ENCODE peak calls at places on chromosomes 7 and 10, in ten cellular contexts. J is upper lobe of right lung, N is lower lobe of right lung, O is AG04450, W is sigmoid colon, F is IMR-90, C is body of pancreas, T is choroid plexus epithelial cell, Q is HFFc6, M is chondrocyte. R is an unnamed sample.

GRCh38 chr10:17504547-17505245 is 50.3 kb upstream of the ST8SIA6 start:
- DNase-seq in J (no peak), N (no peak), O (peak; percentile 38), W (no peak), F (peak; percentile 84), C (no peak), T (peak; percentile 78), Q (peak; percentile 84), M (no peak), R (no peak)

GRCh38 chr7:235576-236395 is 43.4 kb downstream of the FAM20C start:
- DNase-seq in J (peak; percentile 76), N (peak; percentile 67), O (no peak), W (peak; percentile 87), F (no peak), C (peak; percentile 87), T (no peak), Q (no peak), M (no peak), R (no peak)

GRCh38 chr10:88442681-88443080 is 140.4 kb downstream of the RNLS start:
- DNase-seq in J (no peak), N (no peak), O (no peak), W (no peak), F (no peak), C (no peak), T (no peak), Q (no peak), M (no peak), R (no peak)

GRCh38 chr7:39228946-39229345 is 251.2 kb downstream of the POU6F2 start:
- DNase-seq in J (no peak), N (no peak), O (no peak), W (no peak), F (peak; percentile 0), C (no peak), T (no peak), Q (peak; percentile 67), M (no peak), R (no peak)

GRCh38 chr10:74917481-74918077 is 91.2 kb downstream of the KAT6B start:
- DNase-seq in J (no peak), N (no peak), O (no peak), W (no peak), F (peak; percentile 83), C (no peak), T (peak; percentile 66), Q (peak; percentile 68), M (no peak), R (no peak)

GRCh38 chr7:43482679-43483252 is 100.1 kb upstream of the STK17A start:
- DNase-seq in J (no peak), N (no peak), O (no peak), W (no peak), F (no peak), C (no peak), T (no peak), Q (no peak), M (no peak), R (no peak)

GRCh38 chr10:77737608-77738007 is 100.0 kb upstream of the KCNMA1 start:
- DNase-seq in J (no peak), N (no peak), O (peak; percentile 62), W (no peak), F (peak; percentile 94), C (no peak), T (peak; percentile 93), Q (peak; percentile 86), M (no peak), R (peak; percentile 94)

GRCh38 chr10:35251373-35252100 is 84.8 kb upstream of the CCNY start:
- DNase-seq in J (no peak), N (no peak), O (no peak), W (no peak), F (no peak), C (no peak), T (no peak), Q (no peak), M (no peak), R (no peak)

GRCh38 chr10:29386347-29386999 is 97.6 kb downstream of the LYZL1 start:
- DNase-seq in J (no peak), N (no peak), O (no peak), W (no peak), F (peak; percentile 33), C (no peak), T (peak; percentile 59), Q (peak; percentile 9), M (no peak), R (peak; percentile 43)

GRCh38 chr7:119996634-119997033 is 276.3 kb upstream of the KCND2 start:
- DNase-seq in J (no peak), N (no peak), O (peak; percentile 11), W (no peak), F (peak; percentile 58), C (no peak), T (peak; percentile 2), Q (no peak), M (no peak), R (no peak)

GRCh38 chr7:76020031-76020714 is 25.8 kb upstream of the TMEM120A start:
- DNase-seq in J (peak; percentile 82), N (peak; percentile 82), O (peak; percentile 8), W (peak; percentile 82), F (peak; percentile 54), C (peak; percentile 75), T (peak; percentile 71), Q (peak; percentile 32), M (peak; percentile 21), R (peak; percentile 71)

DNA sequence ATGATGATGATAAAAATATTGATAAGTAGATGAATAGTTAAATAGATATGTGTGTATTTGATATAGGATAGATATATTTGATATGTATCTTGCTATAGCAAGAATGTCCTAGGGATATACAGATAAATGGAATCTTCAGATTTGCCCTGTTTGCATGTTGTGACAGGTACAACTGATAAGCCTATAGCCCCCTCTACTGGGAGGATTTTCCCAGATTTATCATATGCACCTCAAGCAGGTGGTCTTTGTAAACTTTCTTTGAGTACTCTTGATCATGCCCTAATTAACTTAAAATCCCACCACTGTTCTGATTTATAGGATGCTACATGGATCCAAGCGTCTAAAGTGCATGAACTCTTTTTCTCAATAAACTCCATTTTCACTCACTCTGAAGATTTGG is 1050.7 kb downstream of the SORCS3 start:
- DNase-seq in J (no peak), N (no peak), O (no peak), W (no peak), F (no peak), C (no peak), T (peak; percentile 0), Q (no peak), M (no peak), R (no peak)
- TF ChIP-seq CTCF in J (no peak), N (no peak), O (no peak), W (no peak), F (peak; percentile 22), C (peak; percentile 43), T (no peak), Q (no peak), M (peak; percentile 25), R (no peak)

GRCh38 chr10:90779573-90779972 is 78.3 kb downstream of the HTR7 start:
- DNase-seq in J (no peak), N (no peak), O (no peak), W (no peak), F (peak; percentile 6), C (no peak), T (peak; percentile 34), Q (peak; percentile 9), M (no peak), R (peak; percentile 26)
- TF ChIP-seq CTCF in J (no peak), N (peak; percentile 9), O (peak; percentile 36), W (no peak), F (peak; percentile 21), C (no peak), T (peak; percentile 53), Q (peak; percentile 72), M (peak; percentile 39), R (peak; percentile 31)

GRCh38 chr7:23105086-23105643 is 420 bp upstream of the KLHL7 start:
- DNase-seq in J (no peak), N (no peak), O (no peak), W (no peak), F (no peak), C (no peak), T (peak; percentile 4), Q (no peak), M (no peak), R (no peak)

GRCh38 chr7:23098029-23098428 is 7.6 kb upstream of the KLHL7 start:
- DNase-seq in J (no peak), N (no peak), O (no peak), W (no peak), F (no peak), C (no peak), T (no peak), Q (no peak), M (no peak), R (no peak)

GRCh38 chr7:23098460-23098859 is 7.1 kb upstream of the KLHL7 start:
- DNase-seq in J (no peak), N (no peak), O (no peak), W (no peak), F (no peak), C (no peak), T (no peak), Q (no peak), M (no peak), R (no peak)

GRCh38 chr7:23105644-23106490 is at the start of gene KLHL7:
- DNase-seq in J (peak; percentile 99), N (peak; percentile 99), O (peak; percentile 59), W (peak; percentile 98), F (peak; percentile 87), C (peak; percentile 97), T (peak; percentile 89), Q (peak; percentile 90), M (peak; percentile 98), R (peak; percentile 95)

GRCh38 chr7:23100697-23101096 is 4.9 kb upstream of the KLHL7 start:
- DNase-seq in J (no peak), N (no peak), O (no peak), W (no peak), F (no peak), C (no peak), T (no peak), Q (no peak), M (no peak), R (no peak)
- TF ChIP-seq CTCF in J (no peak), N (no peak), O (no peak), W (no peak), F (no peak), C (no peak), T (peak; percentile 15), Q (no peak), M (no peak), R (no peak)

GRCh38 chr7:128066858-128067257 is 35.6 kb upstream of the LRRC4 start:
- DNase-seq in J (no peak), N (no peak), O (no peak), W (no peak), F (no peak), C (no peak), T (no peak), Q (no peak), M (no peak), R (no peak)

GRCh38 chr7:128059143-128059975 is 28.1 kb upstream of the LRRC4 start:
- DNase-seq in J (no peak), N (no peak), O (no peak), W (no peak), F (no peak), C (no peak), T (no peak), Q (no peak), M (no peak), R (no peak)

GRCh38 chr7:128060018-128060417 is 28.8 kb upstream of the LRRC4 start:
- DNase-seq in J (no peak), N (no peak), O (no peak), W (no peak), F (no peak), C (no peak), T (no peak), Q (no peak), M (no peak), R (no peak)

GRCh38 chr7:128065872-128066271 is 34.6 kb upstream of the LRRC4 start:
- DNase-seq in J (no peak), N (no peak), O (no peak), W (no peak), F (no peak), C (no peak), T (no peak), Q (no peak), M (no peak), R (no peak)

GRCh38 chr7:128063025-128063560 is 31.9 kb upstream of the LRRC4 start:
- DNase-seq in J (no peak), N (no peak), O (no peak), W (no peak), F (peak; percentile 22), C (no peak), T (peak; percentile 24), Q (no peak), M (no peak), R (no peak)
- TF ChIP-seq CTCF in J (no peak), N (no peak), O (no peak), W (no peak), F (no peak), C (no peak), T (no peak), Q (no peak), M (no peak), R (no peak)